ENCODE peak calls at places on chromosomes 1 and 21, in five cellular contexts. R is HepG2, O is K562, L is endothelial cell of umbilical vein, Q is H1. J is an unnamed sample.

GRCh38 chr1:41751804-41752513 is 166.8 kb downstream of the HIVEP3 start:
- DNase-seq in L (peak), R (no peak), Q (no peak), O (no peak), J (no peak)

GRCh38 chr1:89980605-89981004 is 14.3 kb upstream of the ZNF326 start:
- DNase-seq in Q (no peak), O (no peak), L (no peak), R (no peak), J (no peak)

GRCh38 chr1:5477716-5478115 is 514.5 kb downstream of the NPHP4 start:
- DNase-seq in L (no peak), O (no peak), Q (no peak), R (no peak), J (no peak)

GRCh38 chr1:177631770-177632169 is 338.1 kb downstream of the SEC16B start:
- DNase-seq in O (no peak), L (no peak), Q (no peak), R (no peak), J (no peak)

GRCh38 chr21:33112151-33112550 is 42.2 kb downstream of the OLIG1 start:
- DNase-seq in R (no peak), O (no peak), L (no peak), Q (no peak), J (no peak)

GRCh38 chr21:32007461-32007860 is 134.6 kb downstream of the HUNK start:
- DNase-seq in O (no peak), L (no peak), Q (no peak), R (no peak), J (peak)

GRCh38 chr1:221435510-221435909 is 306.4 kb downstream of the DUSP10 start:
- DNase-seq in L (peak), O (peak), R (peak), Q (no peak), J (peak)

GRCh38 chr1:222644649-222645005 is 26.7 kb downstream of the MIA3 start:
- DNase-seq in O (no peak), R (no peak), Q (no peak), L (no peak), J (no peak)

GRCh38 chr21:43842742-43843141 is 22.3 kb upstream of the AGPAT3 start:
- DNase-seq in L (no peak), O (no peak), R (no peak), Q (no peak), J (no peak)

GRCh38 chr1:10943991-10944730 is 68.3 kb upstream of the TARDBP start:
- DNase-seq in Q (no peak), R (peak), L (peak), O (peak), J (no peak)

GRCh38 chr1:41160498-41161110 is 81.5 kb downstream of the SCMH1 start:
- DNase-seq in R (no peak), O (peak), L (no peak), Q (no peak), J (no peak)

DNA sequence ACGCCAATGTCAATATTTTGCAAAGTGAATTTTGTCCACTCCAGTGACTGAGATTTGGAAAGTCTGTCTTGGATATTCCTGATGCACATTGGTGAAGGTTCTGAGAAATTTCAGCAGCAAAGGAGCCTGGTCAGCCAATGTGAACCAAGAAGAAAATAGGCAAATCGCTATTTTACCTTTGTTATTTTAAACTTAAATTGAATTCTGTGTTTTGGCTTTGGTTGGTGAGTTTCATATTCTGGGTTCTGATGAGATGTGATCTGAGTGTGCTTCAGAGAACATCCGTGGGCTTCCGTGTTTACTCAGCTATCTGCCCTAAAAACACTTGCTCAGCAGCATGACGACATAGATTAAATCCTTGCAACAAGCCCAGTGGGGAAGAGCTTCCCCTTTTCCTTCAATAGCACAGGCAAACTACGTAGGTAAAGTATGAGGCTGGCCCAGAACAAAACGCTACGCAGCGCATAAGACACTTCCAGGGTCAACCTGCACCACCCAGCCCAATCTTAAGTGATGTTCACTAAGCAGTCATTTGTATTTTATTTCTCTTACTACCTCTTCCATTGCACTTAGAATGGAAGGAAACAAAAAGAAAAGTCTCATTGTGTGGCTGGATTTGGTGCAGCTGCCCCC is 176.4 kb upstream of the KAZN start:
- DNase-seq in L (no peak), R (no peak), Q (no peak), O (peak), J (no peak)
- TF ChIP-seq JUN in L (no peak), R (no peak), Q (no peak), O (peak), J (no peak)

GRCh38 chr1:33430751-33431593 is at the start of gene PHC2:
- DNase-seq in L (peak), O (peak), Q (peak), R (peak), J (peak)
- TF ChIP-seq POLR2A in L (no peak), O (no peak), Q (no peak), R (no peak), J (no peak)

GRCh38 chr1:113459279-113459678 is 69.0 kb downstream of the MAGI3 start:
- DNase-seq in Q (no peak), L (no peak), R (no peak), O (no peak), J (no peak)
- TF ChIP-seq JUN in Q (no peak), L (no peak), R (no peak), O (no peak), J (no peak)

DNA sequence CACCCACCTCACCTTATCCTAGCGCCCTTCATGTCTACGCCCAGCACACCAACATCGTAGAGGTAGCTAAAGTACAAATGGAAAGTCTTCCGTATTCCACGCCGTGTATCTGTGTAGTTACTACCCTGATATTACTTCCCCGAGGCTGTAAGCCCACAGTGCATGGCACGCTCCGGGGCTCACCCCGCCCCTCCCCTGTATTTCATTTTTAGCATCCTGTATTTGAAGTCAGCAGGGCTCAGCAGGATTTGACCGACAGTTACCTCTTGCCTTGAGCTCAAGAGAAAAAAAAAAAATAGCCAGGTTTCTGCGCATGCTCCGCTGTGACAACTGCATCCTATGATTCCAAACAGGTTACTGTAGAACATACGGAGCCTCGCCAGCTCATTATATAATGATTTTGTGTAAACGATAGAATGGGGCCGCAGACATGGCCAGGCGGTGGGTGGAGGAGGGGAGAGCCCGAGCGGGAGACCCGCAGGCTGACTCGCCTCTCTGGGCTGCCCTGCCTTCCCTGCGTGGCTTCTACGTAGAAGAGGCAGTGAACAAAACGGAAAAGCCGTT is 1.3 kb downstream of the ABCG1 start:
- DNase-seq in R (peak), L (peak), O (no peak), Q (no peak), J (peak)
- TF ChIP-seq POLR2A in R (no peak), L (no peak), O (no peak), Q (no peak), J (no peak)

GRCh38 chr1:226735576-226735975 is 3.5 kb downstream of the ITPKB start:
- DNase-seq in R (no peak), Q (no peak), O (no peak), L (no peak), J (no peak)
- TF ChIP-seq JUN in R (no peak), Q (no peak), O (no peak), L (no peak), J (no peak)

GRCh38 chr1:120178799-120179419 is 2.6 kb upstream of the SEC22B start:
- DNase-seq in O (no peak), R (no peak), Q (no peak), L (no peak), J (no peak)

GRCh38 chr1:120179420-120180348 is 3.4 kb upstream of the SEC22B start:
- DNase-seq in Q (no peak), O (no peak), R (no peak), L (peak), J (no peak)

DNA sequence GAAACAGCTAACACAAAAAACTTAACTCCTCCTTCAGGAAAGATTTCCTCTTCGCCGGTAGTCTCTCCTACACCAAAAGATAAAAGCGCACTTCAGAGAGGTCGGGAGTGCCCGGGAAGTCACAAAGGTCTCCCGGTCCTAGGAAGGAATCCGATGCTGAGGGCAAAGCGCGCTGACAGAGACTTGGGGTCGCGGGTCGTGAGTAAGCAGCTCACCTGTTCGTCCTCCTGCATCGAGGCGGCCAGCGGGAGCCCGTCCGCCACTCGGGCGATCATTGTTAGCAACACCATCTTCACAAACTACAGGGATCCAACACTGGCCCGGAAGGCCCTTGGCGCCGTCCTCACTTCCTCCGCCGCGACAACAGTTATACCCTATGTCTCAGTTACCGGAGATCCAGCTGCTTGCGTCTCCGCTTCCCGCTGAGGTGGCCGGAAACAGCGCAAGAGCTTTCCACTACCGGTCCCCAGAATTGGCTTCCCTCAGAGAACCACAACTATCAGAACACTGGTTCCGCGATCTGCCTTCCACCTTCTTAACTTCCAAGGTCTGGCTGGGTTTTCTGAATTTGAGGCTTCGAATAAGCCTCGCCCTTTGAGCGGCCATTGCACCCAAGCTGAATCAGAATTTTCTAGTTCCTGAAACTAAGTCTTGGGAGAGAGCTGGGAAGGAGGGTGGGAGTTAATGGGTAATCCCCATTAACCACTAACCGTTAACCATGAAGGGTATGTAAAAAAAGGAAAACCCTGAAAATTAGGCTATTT is at the start of gene SEC22B:
- DNase-seq in Q (peak), L (peak), R (peak), O (peak), J (peak)
- TF ChIP-seq POLR2A in Q (peak), L (peak), R (peak), O (peak), J (peak)

DNA sequence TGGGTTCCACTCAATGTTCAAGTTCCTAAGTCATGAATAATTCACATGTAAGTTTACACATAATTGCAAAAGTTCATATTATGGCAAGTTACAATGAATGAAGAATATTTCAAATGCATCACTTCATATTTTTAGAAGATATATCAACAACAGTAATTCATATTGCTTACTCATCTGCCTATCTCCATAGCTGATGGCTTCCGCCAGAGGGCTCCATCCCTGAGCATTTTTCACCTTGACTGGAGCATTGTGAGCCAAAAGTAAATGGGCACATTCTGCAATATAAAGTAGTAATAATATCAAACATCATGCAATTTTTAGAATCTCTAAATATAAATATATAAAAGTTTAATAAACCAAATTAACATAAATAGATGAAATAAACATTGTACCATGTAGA is 29.8 kb downstream of the ANKRD13C start:
- DNase-seq in O (peak), Q (no peak), L (no peak), R (no peak), J (peak)
- TF ChIP-seq JUN in O (no peak), Q (no peak), L (no peak), R (no peak), J (no peak)

GRCh38 chr1:38151399-38151798 is 104.8 kb upstream of the POU3F1 start:
- DNase-seq in O (no peak), R (no peak), L (no peak), Q (no peak), J (no peak)

GRCh38 chr1:38152351-38153082 is 105.9 kb upstream of the POU3F1 start:
- DNase-seq in Q (no peak), R (peak), L (no peak), O (no peak), J (no peak)

GRCh38 chr1:38154089-38154470 is 107.5 kb upstream of the POU3F1 start:
- DNase-seq in O (no peak), Q (no peak), L (no peak), R (no peak), J (no peak)

GRCh38 chr1:38153426-38154088 is 107.0 kb upstream of the POU3F1 start:
- DNase-seq in O (no peak), L (no peak), Q (no peak), R (no peak), J (no peak)
- TF ChIP-seq POLR2A in O (no peak), L (no peak), Q (no peak), R (no peak), J (no peak)

GRCh38 chr1:102103645-102104044 is 106.9 kb upstream of the OLFM3 start:
- DNase-seq in Q (no peak), O (no peak), L (no peak), R (no peak), J (no peak)
- TF ChIP-seq JUN in Q (no peak), O (no peak), L (no peak), R (no peak), J (no peak)

J was measured in A549.